ENCODE peak calls at places on chromosomes 7 and 10, in five cellular contexts. R is OCI-LY7, L is cardiac muscle cell, Q is HuH-7, Z is AML-193. H is an unnamed sample.
A peak's percentile ranks its signal among the peaks of the same experiment; 100 is the strongest.

GRCh38 chr10:116099031-116099430 is 174.0 kb downstream of the GFRA1 start:
- DNase-seq in Z (no peak), R (no peak), L (no peak), Q (no peak), H (no peak)

GRCh38 chr10:77387247-77387646 is 250.4 kb downstream of the KCNMA1 start:
- DNase-seq in R (no peak), L (no peak), Q (no peak), Z (no peak), H (no peak)

GRCh38 chr10:98010939-98011685 is 19.3 kb downstream of the CRTAC1 start:
- DNase-seq in L (no peak), R (no peak), Z (no peak), Q (no peak), H (no peak)

GRCh38 chr10:78437407-78437768 is 403.7 kb downstream of the RPS24 start:
- DNase-seq in R (no peak), Q (no peak), Z (no peak), L (no peak), H (no peak)

GRCh38 chr7:156115582-156115981 is 303.3 kb upstream of the SHH start:
- DNase-seq in L (no peak), R (no peak), Q (no peak), Z (no peak), H (no peak)

GRCh38 chr10:129939416-129940275 is 24.4 kb downstream of the EBF3 start:
- DNase-seq in Z (no peak), L (no peak), Q (no peak), R (no peak), H (no peak)

GRCh38 chr10:59906417-59907202 is at the start of gene CCDC6:
- DNase-seq in Z (peak; percentile 85), Q (peak; percentile 76), L (peak; percentile 95), R (peak; percentile 92), H (peak; percentile 100)

GRCh38 chr10:47370015-47370767 is 13.9 kb downstream of the ZNF488 start:
- DNase-seq in Q (no peak), Z (no peak), R (no peak), L (no peak), H (peak; percentile 21)

GRCh38 chr10:79116801-79117723 is 48.3 kb downstream of the ZMIZ1 start:
- DNase-seq in L (peak; percentile 34), Z (no peak), Q (no peak), R (no peak), H (no peak)

GRCh38 chr7:27551803-27552202 is 110.9 kb downstream of the HIBADH start:
- DNase-seq in Q (no peak), R (no peak), L (no peak), Z (no peak), H (no peak)

GRCh38 chr10:61621538-61622150 is 41.1 kb upstream of the CABCOCO1 start:
- DNase-seq in L (peak; percentile 40), Q (no peak), R (no peak), Z (no peak), H (peak; percentile 17)

GRCh38 chr10:122112625-122113160 is 123.7 kb downstream of the TACC2 start:
- DNase-seq in Q (peak; percentile 77), R (no peak), L (peak; percentile 97), Z (no peak), H (peak; percentile 94)

GRCh38 chr10:31064334-31064733 is 32.7 kb upstream of the ZNF438 start:
- DNase-seq in Q (no peak), L (peak; percentile 73), R (no peak), Z (no peak), H (no peak)

GRCh38 chr10:18333616-18334015 is 193.4 kb downstream of the CACNB2 start:
- DNase-seq in R (no peak), Z (no peak), L (no peak), Q (no peak), H (no peak)

GRCh38 chr7:501526-501925 is 18.1 kb downstream of the PDGFA start:
- DNase-seq in Z (no peak), R (no peak), Q (no peak), L (no peak), H (no peak)

GRCh38 chr10:133134411-133135115 is 25.5 kb upstream of the KNDC1 start:
- DNase-seq in L (no peak), R (no peak), Q (no peak), Z (no peak), H (no peak)

GRCh38 chr10:12507165-12507870 is 158.0 kb downstream of the CAMK1D start:
- DNase-seq in Z (no peak), R (no peak), L (no peak), Q (no peak), H (peak; percentile 7)

GRCh38 chr10:127715782-127716378 is 21.1 kb upstream of the FOXI2 start:
- DNase-seq in R (peak; percentile 44), L (peak; percentile 27), Z (peak; percentile 8), Q (no peak), H (no peak)

GRCh38 chr7:134280508-134280907 is 36.2 kb downstream of the SLC35B4 start:
- DNase-seq in Q (no peak), Z (no peak), L (no peak), R (no peak), H (no peak)

GRCh38 chr10:75446508-75446907 is 15.1 kb downstream of the LRMDA start:
- DNase-seq in L (no peak), Z (no peak), Q (no peak), R (no peak), H (no peak)

GRCh38 chr10:14879055-14879800 is 562 bp downstream of the SUV39H2 start:
- DNase-seq in R (peak; percentile 60), L (peak; percentile 26), Z (no peak), Q (peak; percentile 34), H (no peak)

GRCh38 chr7:4638781-4639575 is 43.1 kb upstream of the FOXK1 start:
- DNase-seq in Z (no peak), R (no peak), Q (no peak), L (no peak), H (peak; percentile 32)

GRCh38 chr7:20541615-20542349 is 73.7 kb upstream of the ABCB5 start:
- DNase-seq in R (no peak), Z (no peak), Q (no peak), L (no peak), H (no peak)

GRCh38 chr10:91616124-91616523 is 16.7 kb downstream of the PPP1R3C start:
- DNase-seq in L (no peak), R (no peak), Z (no peak), Q (no peak), H (no peak)

GRCh38 chr10:67259319-67259929 is 333.6 kb downstream of the LRRTM3 start:
- DNase-seq in L (no peak), Q (peak; percentile 4), Z (no peak), R (no peak), H (peak; percentile 43)

GRCh38 chr10:102675151-102675886 is 31.0 kb downstream of the TRIM8 start:
- DNase-seq in R (no peak), Z (no peak), Q (no peak), L (no peak), H (no peak)

GRCh38 chr7:71636329-71636728 is 504.4 kb downstream of the GALNT17 start:
- DNase-seq in R (no peak), Q (no peak), L (peak; percentile 6), Z (no peak), H (no peak)

GRCh38 chr10:24962998-24963397 is 10.6 kb upstream of the PRTFDC1 start:
- DNase-seq in R (no peak), L (no peak), Q (no peak), Z (no peak), H (no peak)

GRCh38 chr10:78658645-78659632 is 409.8 kb upstream of the ZMIZ1 start:
- DNase-seq in Z (peak; percentile 47), Q (no peak), R (peak; percentile 93), L (no peak), H (no peak)

GRCh38 chr7:135074096-135074495 is 73.8 kb upstream of the TMEM140 start:
- DNase-seq in Z (no peak), R (no peak), L (no peak), Q (no peak), H (no peak)

GRCh38 chr7:23472974-23473847 is 2.9 kb upstream of the IGF2BP3 start:
- DNase-seq in R (peak; percentile 62), Z (no peak), Q (peak; percentile 26), L (no peak), H (no peak)

GRCh38 chr10:110779489-110779888 is 92.2 kb upstream of the PDCD4 start:
- DNase-seq in Q (no peak), L (no peak), R (no peak), Z (no peak), H (no peak)

GRCh38 chr10:62726142-62726541 is 78.4 kb upstream of the ADO start:
- DNase-seq in L (no peak), R (no peak), Q (no peak), Z (no peak), H (no peak)

GRCh38 chr7:55130554-55131198 is 111.9 kb downstream of the EGFR start:
- DNase-seq in Q (no peak), Z (no peak), L (peak; percentile 83), R (no peak), H (no peak)

H was measured in Caco-2.